ENCODE peak calls at places on chromosomes 1 and 21, in five cellular contexts. One of them, this sample, is unnamed.

GRCh38 chr1:163633366-163633765 is 311.6 kb downstream of the NUF2 start:
- DNase-seq in EL: no peak
- DNase-seq in stimulated activated CD8-positive, alpha-beta memory T cell treated with anti-CD3 and anti-CD28 coated beads, Interleukin-15, amount 100 ng/mL, for 24 hours: no peak
- DNase-seq in A549: no peak
- DNase-seq in KBM-7: no peak
- DNase-seq in this sample: no peak

GRCh38 chr1:10622896-10623295 is 148.1 kb downstream of the PEX14 start:
- DNase-seq in KBM-7: no peak
- DNase-seq in stimulated activated CD8-positive, alpha-beta memory T cell treated with anti-CD3 and anti-CD28 coated beads, Interleukin-15, amount 100 ng/mL, for 24 hours: no peak
- DNase-seq in EL: no peak
- DNase-seq in A549: no peak
- DNase-seq in this sample: no peak

GRCh38 chr1:240149488-240150094 is 57.9 kb downstream of the FMN2 start:
- DNase-seq in A549: peak
- DNase-seq in EL: peak
- DNase-seq in KBM-7: peak
- DNase-seq in stimulated activated CD8-positive, alpha-beta memory T cell treated with anti-CD3 and anti-CD28 coated beads, Interleukin-15, amount 100 ng/mL, for 24 hours: no peak
- DNase-seq in this sample: peak

GRCh38 chr1:201676061-201676644 is 137.2 kb downstream of the NAV1 start:
- DNase-seq in KBM-7: peak
- DNase-seq in EL: peak
- DNase-seq in A549: peak
- DNase-seq in stimulated activated CD8-positive, alpha-beta memory T cell treated with anti-CD3 and anti-CD28 coated beads, Interleukin-15, amount 100 ng/mL, for 24 hours: no peak
- DNase-seq in this sample: peak

GRCh38 chr1:221993444-221993948 is 251.6 kb upstream of the DUSP10 start:
- DNase-seq in KBM-7: no peak
- DNase-seq in EL: no peak
- DNase-seq in stimulated activated CD8-positive, alpha-beta memory T cell treated with anti-CD3 and anti-CD28 coated beads, Interleukin-15, amount 100 ng/mL, for 24 hours: no peak
- DNase-seq in A549: no peak
- DNase-seq in this sample: no peak

GRCh38 chr1:109457819-109458218 is 8.5 kb upstream of the SYPL2 start:
- DNase-seq in EL: no peak
- DNase-seq in A549: no peak
- DNase-seq in KBM-7: no peak
- DNase-seq in stimulated activated CD8-positive, alpha-beta memory T cell treated with anti-CD3 and anti-CD28 coated beads, Interleukin-15, amount 100 ng/mL, for 24 hours: no peak
- DNase-seq in this sample: no peak

GRCh38 chr1:119003413-119004128 is 15.4 kb upstream of the TBX15 start:
- DNase-seq in stimulated activated CD8-positive, alpha-beta memory T cell treated with anti-CD3 and anti-CD28 coated beads, Interleukin-15, amount 100 ng/mL, for 24 hours: no peak
- DNase-seq in EL: no peak
- DNase-seq in KBM-7: no peak
- DNase-seq in A549: no peak
- DNase-seq in this sample: no peak

GRCh38 chr1:156668801-156669637 is 8.2 kb downstream of the NES start:
- DNase-seq in KBM-7: no peak
- DNase-seq in stimulated activated CD8-positive, alpha-beta memory T cell treated with anti-CD3 and anti-CD28 coated beads, Interleukin-15, amount 100 ng/mL, for 24 hours: no peak
- DNase-seq in A549: no peak
- DNase-seq in EL: no peak
- DNase-seq in this sample: no peak

GRCh38 chr1:240031414-240031813 is 60.3 kb upstream of the FMN2 start:
- DNase-seq in EL: peak
- DNase-seq in stimulated activated CD8-positive, alpha-beta memory T cell treated with anti-CD3 and anti-CD28 coated beads, Interleukin-15, amount 100 ng/mL, for 24 hours: no peak
- DNase-seq in KBM-7: no peak
- DNase-seq in A549: peak
- DNase-seq in this sample: peak

GRCh38 chr1:18234790-18235242 is 127.2 kb downstream of the IGSF21 start:
- DNase-seq in A549: peak
- DNase-seq in EL: peak
- DNase-seq in stimulated activated CD8-positive, alpha-beta memory T cell treated with anti-CD3 and anti-CD28 coated beads, Interleukin-15, amount 100 ng/mL, for 24 hours: no peak
- DNase-seq in KBM-7: peak
- DNase-seq in this sample: peak

GRCh38 chr1:235259133-235259778 is 68.7 kb downstream of the ARID4B start:
- DNase-seq in EL: no peak
- DNase-seq in stimulated activated CD8-positive, alpha-beta memory T cell treated with anti-CD3 and anti-CD28 coated beads, Interleukin-15, amount 100 ng/mL, for 24 hours: no peak
- DNase-seq in KBM-7: peak
- DNase-seq in A549: no peak
- DNase-seq in this sample: no peak

GRCh38 chr1:58572691-58573090 is 4.4 kb downstream of the TACSTD2 start:
- DNase-seq in EL: no peak
- DNase-seq in KBM-7: no peak
- DNase-seq in stimulated activated CD8-positive, alpha-beta memory T cell treated with anti-CD3 and anti-CD28 coated beads, Interleukin-15, amount 100 ng/mL, for 24 hours: no peak
- DNase-seq in A549: no peak
- DNase-seq in this sample: no peak

GRCh38 chr1:228013322-228014234 is 6.8 kb downstream of the WNT3A start:
- DNase-seq in KBM-7: no peak
- DNase-seq in A549: no peak
- DNase-seq in stimulated activated CD8-positive, alpha-beta memory T cell treated with anti-CD3 and anti-CD28 coated beads, Interleukin-15, amount 100 ng/mL, for 24 hours: no peak
- DNase-seq in EL: no peak
- DNase-seq in this sample: no peak

GRCh38 chr1:22282281-22282970 is 139.5 kb upstream of the WNT4 start:
- DNase-seq in EL: no peak
- DNase-seq in KBM-7: no peak
- DNase-seq in A549: no peak
- DNase-seq in stimulated activated CD8-positive, alpha-beta memory T cell treated with anti-CD3 and anti-CD28 coated beads, Interleukin-15, amount 100 ng/mL, for 24 hours: no peak
- DNase-seq in this sample: no peak

GRCh38 chr1:168050307-168050706 is 86.4 kb downstream of the GPR161 start:
- DNase-seq in stimulated activated CD8-positive, alpha-beta memory T cell treated with anti-CD3 and anti-CD28 coated beads, Interleukin-15, amount 100 ng/mL, for 24 hours: no peak
- DNase-seq in A549: no peak
- DNase-seq in EL: no peak
- DNase-seq in KBM-7: no peak
- DNase-seq in this sample: no peak

GRCh38 chr1:246291141-246291540 is 215.9 kb downstream of the SMYD3 start:
- DNase-seq in EL: no peak
- DNase-seq in A549: no peak
- DNase-seq in KBM-7: no peak
- DNase-seq in stimulated activated CD8-positive, alpha-beta memory T cell treated with anti-CD3 and anti-CD28 coated beads, Interleukin-15, amount 100 ng/mL, for 24 hours: no peak
- DNase-seq in this sample: no peak

GRCh38 chr1:19689856-19690255 is 25.2 kb downstream of the HTR6 start:
- DNase-seq in KBM-7: no peak
- DNase-seq in A549: no peak
- DNase-seq in EL: no peak
- DNase-seq in stimulated activated CD8-positive, alpha-beta memory T cell treated with anti-CD3 and anti-CD28 coated beads, Interleukin-15, amount 100 ng/mL, for 24 hours: no peak
- DNase-seq in this sample: no peak

GRCh38 chr1:208350815-208351214 is 106.6 kb upstream of the PLXNA2 start:
- DNase-seq in KBM-7: no peak
- DNase-seq in A549: no peak
- DNase-seq in stimulated activated CD8-positive, alpha-beta memory T cell treated with anti-CD3 and anti-CD28 coated beads, Interleukin-15, amount 100 ng/mL, for 24 hours: no peak
- DNase-seq in EL: no peak
- DNase-seq in this sample: no peak

GRCh38 chr1:25912076-25912831 is 6.0 kb upstream of the STMN1 start:
- DNase-seq in stimulated activated CD8-positive, alpha-beta memory T cell treated with anti-CD3 and anti-CD28 coated beads, Interleukin-15, amount 100 ng/mL, for 24 hours: no peak
- DNase-seq in KBM-7: no peak
- DNase-seq in A549: no peak
- DNase-seq in EL: peak
- DNase-seq in this sample: peak

GRCh38 chr1:173963477-173963876 is 46.4 kb upstream of the SERPINC1 start:
- DNase-seq in EL: no peak
- DNase-seq in KBM-7: no peak
- DNase-seq in stimulated activated CD8-positive, alpha-beta memory T cell treated with anti-CD3 and anti-CD28 coated beads, Interleukin-15, amount 100 ng/mL, for 24 hours: no peak
- DNase-seq in A549: no peak
- DNase-seq in this sample: no peak

GRCh38 chr1:160400646-160401486 is 502 bp downstream of the VANGL2 start:
- DNase-seq in EL: no peak
- DNase-seq in A549: no peak
- DNase-seq in KBM-7: peak
- DNase-seq in stimulated activated CD8-positive, alpha-beta memory T cell treated with anti-CD3 and anti-CD28 coated beads, Interleukin-15, amount 100 ng/mL, for 24 hours: no peak
- DNase-seq in this sample: no peak

GRCh38 chr1:162062542-162063015 is 6.9 kb upstream of the NOS1AP start:
- DNase-seq in stimulated activated CD8-positive, alpha-beta memory T cell treated with anti-CD3 and anti-CD28 coated beads, Interleukin-15, amount 100 ng/mL, for 24 hours: no peak
- DNase-seq in A549: no peak
- DNase-seq in KBM-7: no peak
- DNase-seq in EL: no peak
- DNase-seq in this sample: no peak

GRCh38 chr1:182206628-182207239 is 145.2 kb upstream of the ZNF648 start:
- DNase-seq in stimulated activated CD8-positive, alpha-beta memory T cell treated with anti-CD3 and anti-CD28 coated beads, Interleukin-15, amount 100 ng/mL, for 24 hours: no peak
- DNase-seq in A549: no peak
- DNase-seq in KBM-7: peak
- DNase-seq in EL: no peak
- DNase-seq in this sample: no peak

GRCh38 chr1:154773551-154773950 is 96.5 kb downstream of the KCNN3 start:
- DNase-seq in stimulated activated CD8-positive, alpha-beta memory T cell treated with anti-CD3 and anti-CD28 coated beads, Interleukin-15, amount 100 ng/mL, for 24 hours: no peak
- DNase-seq in KBM-7: no peak
- DNase-seq in A549: no peak
- DNase-seq in EL: no peak
- DNase-seq in this sample: no peak

GRCh38 chr21:34202553-34203332 is 129.4 kb downstream of the MRPS6 start:
- DNase-seq in A549: no peak
- DNase-seq in stimulated activated CD8-positive, alpha-beta memory T cell treated with anti-CD3 and anti-CD28 coated beads, Interleukin-15, amount 100 ng/mL, for 24 hours: no peak
- DNase-seq in EL: no peak
- DNase-seq in KBM-7: no peak
- DNase-seq in this sample: peak

GRCh38 chr1:165910764-165911421 is 83.5 kb downstream of the UCK2 start:
- DNase-seq in A549: no peak
- DNase-seq in EL: no peak
- DNase-seq in stimulated activated CD8-positive, alpha-beta memory T cell treated with anti-CD3 and anti-CD28 coated beads, Interleukin-15, amount 100 ng/mL, for 24 hours: no peak
- DNase-seq in KBM-7: no peak
- DNase-seq in this sample: no peak

GRCh38 chr1:169565335-169566271 is 20.7 kb downstream of the F5 start:
- DNase-seq in KBM-7: no peak
- DNase-seq in EL: no peak
- DNase-seq in stimulated activated CD8-positive, alpha-beta memory T cell treated with anti-CD3 and anti-CD28 coated beads, Interleukin-15, amount 100 ng/mL, for 24 hours: no peak
- DNase-seq in A549: no peak
- DNase-seq in this sample: no peak